ENCODE peak calls at places on chromosomes 11 and 22, in ten cellular contexts. C is body of pancreas, Z is heart left ventricle, K is right lobe of liver, I is stomach, E is spleen, J is tibial nerve, Q is A549, V is transverse colon, U is K562. L is an unnamed sample.

GRCh38 chr11:67635231-67635521 is 4.4 kb downstream of the TBX10 start:
- DNase-seq in C (no peak), Z (no peak), K (no peak), I (no peak), E (no peak), J (no peak), Q (no peak), V (no peak), U (no peak), L (no peak)

GRCh38 chr11:2799881-2800654 is 85.5 kb downstream of the CDKN1C start:
- DNase-seq in C (peak; percentile 6), Z (peak; percentile 42), K (peak; percentile 11), I (peak; percentile 38), E (peak; percentile 61), J (peak; percentile 9), Q (no peak), V (peak; percentile 6), U (peak; percentile 83), L (no peak)

GRCh38 chr11:78784321-78785061 is 209.8 kb upstream of the NARS2 start:
- DNase-seq in C (no peak), Z (no peak), K (no peak), I (no peak), E (no peak), J (no peak), Q (no peak), V (no peak), U (no peak), L (no peak)

GRCh38 chr11:8036002-8036802 is 44.8 kb upstream of the TUB start:
- DNase-seq in C (no peak), Z (no peak), K (no peak), I (peak; percentile 7), E (peak; percentile 21), J (no peak), Q (no peak), V (no peak), U (no peak), L (no peak)

GRCh38 chr11:2752204-2752772 is 52.5 kb upstream of the KCNQ1OT1 start:
- DNase-seq in C (peak; percentile 1), Z (peak; percentile 15), K (peak; percentile 5), I (no peak), E (peak; percentile 40), J (no peak), Q (peak; percentile 16), V (peak; percentile 3), U (no peak), L (no peak)

GRCh38 chr11:92251980-92252379 is 27.4 kb downstream of the FAT3 start:
- DNase-seq in C (no peak), Z (no peak), K (no peak), I (no peak), E (no peak), J (no peak), Q (no peak), V (no peak), U (no peak), L (no peak)

GRCh38 chr11:72226701-72227100 is 2.1 kb downstream of the INPPL1 start:
- DNase-seq in C (no peak), Z (no peak), K (no peak), I (peak; percentile 10), E (peak; percentile 64), J (no peak), Q (no peak), V (no peak), U (no peak), L (no peak)

GRCh38 chr11:123584186-123584585 is 70.2 kb downstream of the SCN3B start:
- DNase-seq in C (no peak), Z (no peak), K (no peak), I (no peak), E (no peak), J (no peak), Q (no peak), V (no peak), U (no peak), L (no peak)

DNA sequence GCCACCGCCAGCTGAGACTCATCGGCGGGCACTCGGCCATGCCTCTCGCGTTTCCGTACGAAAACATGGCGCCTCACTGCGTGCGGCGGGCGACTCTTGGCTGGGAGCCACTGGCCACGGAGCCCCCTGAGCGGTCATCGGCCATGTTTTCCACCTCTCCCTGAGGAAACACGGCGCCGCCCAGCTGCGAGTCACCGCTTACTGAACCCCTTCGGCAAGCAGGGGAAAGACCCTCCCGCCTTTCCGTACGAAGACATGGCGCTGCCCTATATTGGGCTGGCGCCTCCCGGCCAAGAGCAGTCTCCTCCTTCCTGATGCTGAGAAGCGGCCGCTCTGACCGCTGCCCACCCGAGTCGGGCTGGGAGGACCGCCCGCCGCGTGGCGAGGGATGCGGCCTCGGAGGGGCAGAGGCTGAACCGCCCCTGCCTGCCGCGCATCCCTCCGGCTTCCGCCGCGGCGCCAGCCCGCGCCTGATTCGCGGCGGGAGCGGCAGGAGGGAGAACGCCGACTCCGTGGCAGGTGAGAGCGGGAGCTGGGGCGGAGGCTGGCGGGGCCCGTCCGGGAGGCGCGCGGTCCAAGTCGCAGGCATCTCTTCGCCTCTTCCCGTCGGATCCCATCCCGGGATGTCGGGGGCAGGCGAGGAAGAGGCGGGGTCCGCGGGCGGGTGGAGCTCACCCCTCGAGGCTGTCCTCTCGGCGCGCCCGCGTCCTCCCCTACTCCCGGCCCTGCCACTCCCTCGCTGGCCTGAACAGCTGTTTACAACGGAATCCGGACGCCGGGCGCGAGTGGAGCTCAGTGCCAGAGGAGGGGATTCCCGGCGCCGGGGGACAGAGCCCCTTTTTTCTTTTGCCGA is at the start of gene TCP11L1:
- DNase-seq in C (peak; percentile 96), Z (peak; percentile 97), K (peak; percentile 94), I (peak; percentile 73), E (peak; percentile 97), J (peak; percentile 78), Q (peak; percentile 96), V (peak; percentile 93), U (peak; percentile 90), L (peak; percentile 72)
- TF ChIP-seq POLR2A in C (peak; percentile 73), Z (peak; percentile 39), K (peak; percentile 49), I (no peak), E (no peak), J (peak; percentile 75), Q (peak; percentile 52), V (peak; percentile 76), U (peak; percentile 69), L (peak; percentile 45)

GRCh38 chr22:37750596-37751162 is 53.8 kb downstream of the TRIOBP start:
- DNase-seq in C (no peak), Z (no peak), K (no peak), I (no peak), E (no peak), J (no peak), Q (no peak), V (no peak), U (no peak), L (no peak)

GRCh38 chr22:37749831-37750595 is 53.2 kb downstream of the TRIOBP start:
- DNase-seq in C (no peak), Z (no peak), K (no peak), I (no peak), E (no peak), J (no peak), Q (no peak), V (no peak), U (no peak), L (no peak)

GRCh38 chr22:37753746-37754145 is 54.0 kb upstream of the GCAT start:
- DNase-seq in C (peak; percentile 39), Z (no peak), K (no peak), I (no peak), E (no peak), J (no peak), Q (peak; percentile 60), V (no peak), U (no peak), L (no peak)

GRCh38 chr22:37751449-37752188 is 54.8 kb downstream of the TRIOBP start:
- DNase-seq in C (no peak), Z (no peak), K (no peak), I (no peak), E (no peak), J (no peak), Q (peak; percentile 41), V (no peak), U (no peak), L (no peak)

GRCh38 chr22:37752189-37753061 is 55.3 kb upstream of the GCAT start:
- DNase-seq in C (peak; percentile 92), Z (peak; percentile 95), K (peak; percentile 91), I (peak; percentile 93), E (peak; percentile 88), J (peak; percentile 89), Q (peak; percentile 94), V (peak; percentile 89), U (no peak), L (no peak)
- TF ChIP-seq POLR2A in C (peak; percentile 18), Z (peak; percentile 30), K (peak; percentile 34), I (no peak), E (no peak), J (no peak), Q (no peak), V (no peak), U (no peak), L (no peak)

GRCh38 chr22:38732251-38732815 is 23.5 kb downstream of the SUN2 start:
- DNase-seq in C (peak; percentile 79), Z (no peak), K (peak; percentile 72), I (peak; percentile 79), E (peak; percentile 76), J (no peak), Q (no peak), V (no peak), U (no peak), L (no peak)

GRCh38 chr22:38731703-38732161 is 24.1 kb downstream of the SUN2 start:
- DNase-seq in C (no peak), Z (no peak), K (no peak), I (no peak), E (peak; percentile 67), J (no peak), Q (no peak), V (no peak), U (no peak), L (no peak)

GRCh38 chr22:38734203-38735100 is 21.3 kb downstream of the SUN2 start:
- DNase-seq in C (no peak), Z (peak; percentile 40), K (no peak), I (no peak), E (peak; percentile 57), J (no peak), Q (no peak), V (no peak), U (no peak), L (no peak)

GRCh38 chr22:38735126-38735464 is 20.7 kb downstream of the SUN2 start:
- DNase-seq in C (no peak), Z (peak; percentile 51), K (peak; percentile 17), I (no peak), E (peak; percentile 63), J (no peak), Q (no peak), V (no peak), U (no peak), L (no peak)

DNA sequence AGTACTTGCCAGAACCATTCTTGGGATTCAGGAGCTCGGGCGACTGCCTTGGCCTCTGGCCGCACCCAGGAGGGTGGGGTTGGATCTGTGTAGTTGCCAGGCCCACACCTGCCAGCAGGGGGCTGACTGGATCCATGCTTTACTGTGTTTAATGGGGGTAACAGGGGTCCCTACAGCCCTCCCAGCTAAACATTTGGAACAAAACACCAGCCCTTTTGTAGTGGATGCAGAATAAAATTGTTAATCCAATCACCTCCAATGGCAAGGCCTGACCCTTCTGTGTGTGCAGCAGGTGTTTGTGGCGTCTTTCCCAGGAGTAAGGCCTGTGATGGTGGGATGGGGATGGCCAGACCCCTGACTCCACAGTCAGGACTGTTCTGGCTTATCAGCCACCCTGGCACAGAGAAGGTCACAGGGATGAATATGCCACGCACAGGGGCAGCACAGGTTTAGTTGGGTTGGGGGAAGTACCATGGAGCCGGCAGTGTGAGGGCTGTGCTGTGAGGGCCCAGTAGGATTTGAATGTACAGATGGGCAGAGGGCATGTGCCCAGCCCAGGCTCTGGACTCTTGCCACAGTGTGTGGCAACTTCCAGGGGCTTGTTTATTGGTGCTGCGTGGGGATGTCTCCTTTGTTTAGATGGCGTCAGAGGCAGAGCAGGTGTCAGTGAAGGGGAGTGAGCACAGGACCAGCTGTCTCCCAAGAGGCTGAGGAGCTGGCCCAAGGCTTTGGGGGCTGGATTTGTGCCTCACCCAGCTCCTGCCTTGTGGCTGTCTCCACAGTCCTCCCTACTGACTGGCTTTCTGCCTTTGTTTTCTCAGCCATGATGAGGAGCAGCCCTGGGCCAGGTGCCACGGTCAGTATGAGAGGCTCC is 22.2 kb downstream of the SUN2 start:
- DNase-seq in C (peak; percentile 81), Z (peak; percentile 75), K (peak; percentile 80), I (peak; percentile 77), E (peak; percentile 84), J (peak; percentile 53), Q (peak; percentile 29), V (peak; percentile 70), U (peak; percentile 53), L (no peak)
- TF ChIP-seq POLR2A in C (peak; percentile 39), Z (no peak), K (peak; percentile 39), I (no peak), E (no peak), J (no peak), Q (no peak), V (no peak), U (peak; percentile 64), L (no peak)

DNA sequence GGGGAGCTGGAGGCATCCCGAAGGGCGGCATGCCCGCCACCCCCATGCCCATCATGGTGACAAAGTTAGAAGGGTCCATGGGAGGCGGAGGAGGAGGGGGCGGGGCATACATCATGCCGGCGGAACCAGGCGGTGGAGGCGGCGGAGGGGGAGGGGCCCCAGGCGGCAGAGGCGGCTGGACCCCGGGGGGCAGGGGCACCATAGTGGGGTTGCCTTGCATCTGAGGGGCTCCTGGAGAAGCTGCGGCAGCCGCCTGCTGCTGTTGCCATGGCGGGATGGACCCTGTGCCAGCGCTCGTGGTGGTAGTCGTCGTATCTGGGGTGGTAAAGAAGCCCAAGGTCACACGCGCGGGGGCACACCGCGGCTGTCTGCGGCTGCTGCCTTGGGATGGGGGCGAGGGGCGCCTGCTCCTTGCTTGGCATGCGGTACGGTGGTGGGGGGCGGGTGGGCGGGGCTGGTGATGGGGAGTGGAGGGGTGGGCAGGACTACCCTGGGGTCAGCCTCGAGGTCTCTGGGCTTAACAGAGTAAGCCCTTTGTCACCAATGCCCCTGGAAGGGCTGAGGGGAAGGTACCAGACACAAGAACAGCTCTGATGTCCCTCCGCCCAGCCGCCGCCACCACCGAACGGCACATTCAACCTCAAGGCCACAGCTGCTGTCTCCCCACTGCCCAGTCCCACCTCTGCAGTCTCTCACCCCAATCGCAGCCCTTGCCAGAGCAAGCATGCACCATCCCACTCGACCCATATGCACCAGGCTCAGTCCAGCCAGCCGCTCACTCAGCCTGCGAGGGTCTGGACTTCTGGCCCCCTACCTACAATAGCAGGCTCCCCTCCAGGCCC is 6.3 kb upstream of the PYGM start:
- DNase-seq in C (peak; percentile 25), Z (no peak), K (peak; percentile 21), I (no peak), E (peak; percentile 78), J (no peak), Q (no peak), V (no peak), U (no peak), L (no peak)
- TF ChIP-seq POLR2A in C (no peak), Z (no peak), K (no peak), I (no peak), E (no peak), J (no peak), Q (no peak), V (no peak), U (no peak), L (no peak)